ENCODE peak calls at places on chromosomes 7 and 10, in eight cellular contexts. D is body of pancreas, V is HCT116, T is IMR-90, B is uterus, L is GM12878, P is tibial nerve, U is K562. Q is an unnamed sample.
A peak's percentile ranks its signal among the peaks of the same experiment; 100 is the strongest.

GRCh38 chr10:76763360-76763759 is 874.2 kb downstream of the KCNMA1 start:
- DNase-seq in D (no peak), V (no peak), T (no peak), B (no peak), L (no peak), P (no peak), U (no peak), Q (no peak)

GRCh38 chr10:71077143-71077581 is 135.2 kb upstream of the UNC5B start:
- DNase-seq in D (no peak), V (no peak), T (no peak), B (no peak), L (no peak), P (no peak), U (no peak), Q (peak; percentile 14)

GRCh38 chr7:20439384-20439783 is 108.7 kb downstream of the ITGB8 start:
- DNase-seq in D (no peak), V (no peak), T (no peak), B (no peak), L (no peak), P (no peak), U (no peak), Q (no peak)

GRCh38 chr7:101900103-101900502 is 82.7 kb downstream of the CUX1 start:
- DNase-seq in D (no peak), V (no peak), T (no peak), B (no peak), L (no peak), P (no peak), U (no peak), Q (no peak)

GRCh38 chr7:138549082-138549481 is 89.0 kb downstream of the TRIM24 start:
- DNase-seq in D (no peak), V (no peak), T (no peak), B (no peak), L (no peak), P (no peak), U (no peak), Q (no peak)

GRCh38 chr10:99533496-99534455 is 1.0 kb downstream of the NKX2-3 start:
- DNase-seq in D (no peak), V (no peak), T (no peak), B (no peak), L (no peak), P (no peak), U (no peak), Q (no peak)

GRCh38 chr10:1732501-1733123 is 4.7 kb downstream of the ADARB2 start:
- DNase-seq in D (peak; percentile 58), V (no peak), T (no peak), B (no peak), L (no peak), P (no peak), U (no peak), Q (no peak)

GRCh38 chr10:119541459-119542356 is 811 bp downstream of the RGS10 start:
- DNase-seq in D (peak; percentile 10), V (no peak), T (no peak), B (peak; percentile 32), L (no peak), P (no peak), U (no peak), Q (peak; percentile 30)

GRCh38 chr7:135390829-135391228 is 119.1 kb downstream of the CNOT4 start:
- DNase-seq in D (peak; percentile 15), V (no peak), T (no peak), B (no peak), L (no peak), P (no peak), U (no peak), Q (no peak)

GRCh38 chr10:76080406-76080805 is 649.0 kb downstream of the LRMDA start:
- DNase-seq in D (no peak), V (no peak), T (peak; percentile 83), B (no peak), L (no peak), P (no peak), U (no peak), Q (no peak)

GRCh38 chr7:31311465-31312074 is 29.0 kb downstream of the NEUROD6 start:
- DNase-seq in D (no peak), V (no peak), T (no peak), B (no peak), L (no peak), P (no peak), U (no peak), Q (no peak)

GRCh38 chr7:17289074-17289665 is 9.3 kb upstream of the AHR start:
- DNase-seq in D (peak; percentile 65), V (no peak), T (peak; percentile 49), B (no peak), L (no peak), P (no peak), U (no peak), Q (peak; percentile 71)

GRCh38 chr10:6037975-6038624 is 24.1 kb downstream of the IL2RA start:
- DNase-seq in D (no peak), V (no peak), T (no peak), B (no peak), L (no peak), P (no peak), U (no peak), Q (no peak)

GRCh38 chr7:41869091-41869490 is 166.2 kb upstream of the INHBA start:
- DNase-seq in D (no peak), V (no peak), T (peak; percentile 84), B (no peak), L (no peak), P (no peak), U (no peak), Q (no peak)

GRCh38 chr10:110205051-110205675 is 2.2 kb upstream of the MXI1 start:
- DNase-seq in D (no peak), V (no peak), T (no peak), B (no peak), L (no peak), P (no peak), U (no peak), Q (no peak)

GRCh38 chr10:110209399-110209925 is 2.1 kb downstream of the MXI1 start:
- DNase-seq in D (peak; percentile 74), V (peak; percentile 59), T (peak; percentile 65), B (peak; percentile 73), L (no peak), P (no peak), U (peak; percentile 26), Q (no peak)

GRCh38 chr10:110208614-110209398 is 1.4 kb downstream of the MXI1 start:
- DNase-seq in D (peak; percentile 49), V (no peak), T (peak; percentile 46), B (peak; percentile 48), L (no peak), P (peak; percentile 31), U (peak; percentile 39), Q (peak; percentile 30)

GRCh38 chr10:110207805-110208613 is 604 bp downstream of the MXI1 start:
- DNase-seq in D (no peak), V (no peak), T (peak; percentile 17), B (peak; percentile 52), L (no peak), P (no peak), U (peak; percentile 49), Q (peak; percentile 37)

GRCh38 chr10:110206988-110207804 is at the start of gene MXI1:
- DNase-seq in D (peak; percentile 80), V (peak; percentile 85), T (peak; percentile 82), B (peak; percentile 71), L (no peak), P (peak; percentile 53), U (peak; percentile 66), Q (peak; percentile 84)
- TF ChIP-seq POLR2A in D (peak; percentile 21), V (no peak), T (no peak), B (peak; percentile 40), L (no peak), P (peak; percentile 12), U (peak; percentile 63), Q (no peak)

DNA sequence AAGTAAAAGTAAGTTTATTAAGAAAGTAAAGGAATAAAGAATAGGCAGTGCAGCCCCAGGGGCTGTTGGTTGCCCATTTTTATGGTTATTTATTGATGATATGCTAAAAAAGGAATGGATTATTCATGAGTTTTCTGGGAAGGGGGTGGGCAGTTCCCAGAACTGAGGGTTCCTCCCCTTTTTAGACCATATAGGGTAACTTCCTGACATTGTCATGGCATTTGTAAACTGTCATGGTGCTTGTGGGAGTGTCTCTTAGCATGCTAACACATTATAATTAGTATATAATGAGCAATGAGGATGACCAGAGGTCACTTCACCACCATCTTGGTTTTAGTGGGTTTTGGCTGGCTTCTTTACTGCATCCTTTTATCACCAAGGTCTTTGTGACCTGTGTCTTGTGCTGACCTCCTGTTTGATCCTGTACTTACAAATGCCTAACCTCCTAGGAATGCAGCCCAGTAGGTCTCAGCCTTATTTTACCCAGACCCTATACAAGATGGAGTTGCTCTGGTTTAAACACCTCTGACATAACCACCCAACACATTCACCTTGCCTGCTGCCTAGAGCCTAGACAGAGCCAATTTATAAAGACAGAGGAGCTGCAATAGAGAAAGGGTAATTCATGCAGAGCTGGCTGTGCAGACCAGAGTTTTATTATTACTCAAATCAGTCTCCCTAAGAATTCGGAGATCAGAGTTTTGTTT is 10.9 kb upstream of the ERCC6 start:
- DNase-seq in D (no peak), V (no peak), T (no peak), B (no peak), L (no peak), P (no peak), U (no peak), Q (no peak)
- H3K27ac ChIP-seq in D (no peak overlapping the region), V (no peak overlapping the region), T (no peak overlapping the region), B (no peak overlapping the region), L (no peak overlapping the region), P (no peak overlapping the region), U (no peak overlapping the region), Q (no peak overlapping the region)

DNA sequence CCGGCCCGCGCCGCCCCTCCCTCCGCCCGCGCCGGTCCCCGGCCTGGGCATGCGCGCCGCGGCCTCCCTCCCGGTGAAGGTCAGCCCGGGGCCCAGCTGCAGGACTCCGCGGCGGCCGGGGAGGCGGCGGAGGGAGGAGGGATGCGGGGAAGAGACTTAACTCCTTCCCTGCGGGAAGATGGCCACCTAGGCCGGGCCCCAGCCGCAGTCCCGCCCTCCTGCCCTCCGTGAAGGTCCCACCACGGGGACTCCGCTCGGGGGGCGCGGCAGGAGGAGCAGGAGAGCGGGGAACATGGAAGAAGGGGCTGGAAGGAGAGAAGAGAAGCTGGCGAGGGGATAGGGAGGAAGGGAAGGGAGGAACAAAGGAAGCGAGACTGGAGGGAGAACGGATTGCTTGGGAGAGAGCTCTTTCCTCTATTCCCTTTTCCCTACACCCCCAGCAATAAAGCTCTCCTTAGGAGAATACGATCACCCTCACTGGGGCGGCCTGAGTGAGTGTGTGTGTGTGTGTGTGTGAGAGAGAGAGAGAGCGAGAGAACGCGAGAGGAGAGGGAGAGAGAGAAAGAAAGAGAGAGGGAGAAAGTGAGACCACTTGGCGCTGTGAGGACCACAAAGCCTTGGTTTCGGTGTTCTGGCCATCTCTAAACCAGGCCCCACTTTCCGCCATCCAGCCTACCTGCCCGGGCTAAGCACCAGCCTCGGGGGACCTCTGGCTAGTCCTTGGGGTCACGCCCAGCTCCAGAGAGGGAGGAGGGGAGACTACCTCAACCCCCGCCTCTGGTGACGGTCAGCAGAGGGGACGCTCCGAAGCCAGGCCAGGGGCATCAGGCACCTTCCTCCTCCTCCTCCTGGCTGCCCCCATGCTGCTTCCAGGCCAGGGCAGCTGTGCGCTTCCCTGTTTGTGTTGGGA is 3.7 kb upstream of the SMARCD3 start:
- DNase-seq in D (peak; percentile 69), V (no peak), T (peak; percentile 69), B (peak; percentile 74), L (no peak), P (peak; percentile 50), U (peak; percentile 89), Q (peak; percentile 70)
- TF ChIP-seq POLR2A in D (no peak), V (peak; percentile 46), T (no peak), B (peak; percentile 40), L (no peak), P (peak; percentile 6), U (no peak), Q (no peak)

DNA sequence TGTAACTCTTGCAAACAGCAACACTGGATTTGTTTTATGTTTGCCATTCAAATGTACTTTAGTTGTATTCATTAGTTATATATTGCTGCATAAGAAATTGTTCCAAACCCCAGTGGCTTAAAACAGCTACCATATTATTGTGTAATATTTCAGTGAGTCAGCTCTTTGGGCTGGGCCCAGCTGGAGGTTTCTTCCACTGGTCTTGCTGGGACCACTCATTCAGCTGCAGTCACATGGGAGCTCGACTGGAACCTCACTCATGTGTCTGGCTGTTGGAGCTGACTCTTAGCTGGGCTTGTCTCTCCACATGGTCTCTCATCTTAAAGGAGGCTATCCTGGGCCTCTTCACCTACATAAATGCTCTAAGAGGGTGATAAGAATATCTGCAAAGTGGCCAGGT is 23.2 kb upstream of the PIP4K2A start:
- DNase-seq in D (peak; percentile 40), V (no peak), T (peak; percentile 81), B (no peak), L (no peak), P (no peak), U (peak; percentile 53), Q (no peak)
- H3K27ac ChIP-seq in D (no peak overlapping the region), V (no peak overlapping the region), T (no peak overlapping the region), B (no peak overlapping the region), L (no peak overlapping the region), P (no peak overlapping the region), U (no peak overlapping the region), Q (no peak overlapping the region)